ENCODE peak calls at places on chromosomes 12 and 14, in seven cellular contexts. One of them, this sample, is unnamed.

GRCh38 chr12:49903351-49903699 is 375 bp downstream of the FAIM2 start:
- DNase-seq in ovary: no peak
- DNase-seq in Caco-2: no peak
- DNase-seq in neural progenitor cell: no peak
- DNase-seq in astrocyte: no peak
- DNase-seq in uterus: no peak
- DNase-seq in omental fat pad: no peak
- DNase-seq in this sample: no peak

GRCh38 chr12:20282411-20282810 is 85.9 kb upstream of the PDE3A start:
- DNase-seq in uterus: no peak
- DNase-seq in neural progenitor cell: no peak
- DNase-seq in astrocyte: peak; percentile 5
- DNase-seq in Caco-2: no peak
- DNase-seq in ovary: no peak
- DNase-seq in omental fat pad: no peak
- DNase-seq in this sample: no peak

GRCh38 chr14:101739446-101740141 is 21.9 kb upstream of the PPP2R5C start:
- DNase-seq in omental fat pad: no peak
- DNase-seq in astrocyte: no peak
- DNase-seq in Caco-2: no peak
- DNase-seq in uterus: no peak
- DNase-seq in neural progenitor cell: no peak
- DNase-seq in ovary: no peak
- DNase-seq in this sample: no peak

GRCh38 chr14:48937796-48938195 is 648.4 kb downstream of the RPS29 start:
- DNase-seq in astrocyte: peak; percentile 64
- DNase-seq in ovary: no peak
- DNase-seq in omental fat pad: no peak
- DNase-seq in neural progenitor cell: peak; percentile 8
- DNase-seq in Caco-2: no peak
- DNase-seq in uterus: no peak
- DNase-seq in this sample: no peak

GRCh38 chr12:102740157-102741032 is 176.6 kb downstream of the PAH start:
- DNase-seq in neural progenitor cell: peak; percentile 41
- DNase-seq in astrocyte: peak; percentile 16
- DNase-seq in Caco-2: no peak
- DNase-seq in uterus: no peak
- DNase-seq in ovary: no peak
- DNase-seq in omental fat pad: no peak
- DNase-seq in this sample: no peak

GRCh38 chr12:89461649-89462612 is 62.7 kb downstream of the GALNT4 start:
- DNase-seq in neural progenitor cell: peak; percentile 64
- DNase-seq in Caco-2: no peak
- DNase-seq in astrocyte: peak; percentile 51
- DNase-seq in uterus: no peak
- DNase-seq in omental fat pad: no peak
- DNase-seq in ovary: no peak
- DNase-seq in this sample: no peak

GRCh38 chr12:92912052-92912451 is 17.0 kb downstream of the EEA1 start:
- DNase-seq in astrocyte: peak; percentile 87
- DNase-seq in Caco-2: no peak
- DNase-seq in neural progenitor cell: no peak
- DNase-seq in ovary: no peak
- DNase-seq in omental fat pad: no peak
- DNase-seq in uterus: no peak
- DNase-seq in this sample: peak; percentile 40

GRCh38 chr12:96247567-96247962 is 53.4 kb downstream of the ELK3 start:
- DNase-seq in neural progenitor cell: no peak
- DNase-seq in Caco-2: no peak
- DNase-seq in uterus: no peak
- DNase-seq in astrocyte: no peak
- DNase-seq in ovary: no peak
- DNase-seq in omental fat pad: no peak
- DNase-seq in this sample: peak; percentile 15

GRCh38 chr14:76091036-76091435 is 60.7 kb upstream of the GPATCH2L start:
- DNase-seq in omental fat pad: no peak
- DNase-seq in astrocyte: no peak
- DNase-seq in Caco-2: no peak
- DNase-seq in neural progenitor cell: peak; percentile 33
- DNase-seq in ovary: no peak
- DNase-seq in uterus: peak; percentile 64
- DNase-seq in this sample: no peak

GRCh38 chr12:116539361-116539771 is 19.8 kb upstream of the MAP1LC3B2 start:
- DNase-seq in omental fat pad: no peak
- DNase-seq in uterus: no peak
- DNase-seq in neural progenitor cell: no peak
- DNase-seq in Caco-2: no peak
- DNase-seq in astrocyte: peak; percentile 20
- DNase-seq in ovary: no peak
- DNase-seq in this sample: no peak

GRCh38 chr14:61911534-61911933 is 149.3 kb downstream of the SNAPC1 start:
- DNase-seq in omental fat pad: no peak
- DNase-seq in uterus: no peak
- DNase-seq in ovary: no peak
- DNase-seq in neural progenitor cell: no peak
- DNase-seq in astrocyte: no peak
- DNase-seq in Caco-2: no peak
- DNase-seq in this sample: no peak

GRCh38 chr12:32777159-32777558 is 21.5 kb upstream of the YARS2 start:
- DNase-seq in neural progenitor cell: no peak
- DNase-seq in omental fat pad: no peak
- DNase-seq in astrocyte: no peak
- DNase-seq in uterus: no peak
- DNase-seq in ovary: no peak
- DNase-seq in Caco-2: no peak
- DNase-seq in this sample: no peak

GRCh38 chr12:104957388-104958008 is 592 bp downstream of the SLC41A2 start:
- DNase-seq in astrocyte: no peak
- DNase-seq in uterus: no peak
- DNase-seq in ovary: no peak
- DNase-seq in neural progenitor cell: no peak
- DNase-seq in Caco-2: peak; percentile 37
- DNase-seq in omental fat pad: no peak
- DNase-seq in this sample: peak; percentile 49

GRCh38 chr12:92185052-92185451 is 39.4 kb upstream of the BTG1 start:
- DNase-seq in Caco-2: no peak
- DNase-seq in astrocyte: no peak
- DNase-seq in ovary: no peak
- DNase-seq in uterus: no peak
- DNase-seq in neural progenitor cell: no peak
- DNase-seq in omental fat pad: no peak
- DNase-seq in this sample: peak; percentile 55

GRCh38 chr12:26830783-26831601 is 2.0 kb downstream of the ITPR2 start:
- DNase-seq in ovary: no peak
- DNase-seq in neural progenitor cell: no peak
- DNase-seq in uterus: no peak
- DNase-seq in omental fat pad: no peak
- DNase-seq in astrocyte: no peak
- DNase-seq in Caco-2: no peak
- DNase-seq in this sample: peak; percentile 30

GRCh38 chr14:94619297-94619696 is 7.1 kb downstream of the SERPINA3 start:
- DNase-seq in ovary: no peak
- DNase-seq in astrocyte: no peak
- DNase-seq in neural progenitor cell: no peak
- DNase-seq in omental fat pad: no peak
- DNase-seq in uterus: no peak
- DNase-seq in Caco-2: no peak
- DNase-seq in this sample: no peak

GRCh38 chr12:80230068-80230467 is 130.7 kb downstream of the OTOGL start:
- DNase-seq in astrocyte: peak; percentile 39
- DNase-seq in omental fat pad: no peak
- DNase-seq in uterus: no peak
- DNase-seq in neural progenitor cell: peak; percentile 88
- DNase-seq in ovary: no peak
- DNase-seq in Caco-2: no peak
- DNase-seq in this sample: no peak

GRCh38 chr14:79587194-79587593 is 624.1 kb downstream of the DIO2 start:
- DNase-seq in uterus: no peak
- DNase-seq in neural progenitor cell: no peak
- DNase-seq in astrocyte: no peak
- DNase-seq in Caco-2: no peak
- DNase-seq in omental fat pad: no peak
- DNase-seq in ovary: no peak
- DNase-seq in this sample: no peak

GRCh38 chr14:71554323-71554722 is 377.9 kb upstream of the RGS6 start:
- DNase-seq in neural progenitor cell: no peak
- DNase-seq in Caco-2: no peak
- DNase-seq in omental fat pad: no peak
- DNase-seq in astrocyte: no peak
- DNase-seq in uterus: no peak
- DNase-seq in ovary: no peak
- DNase-seq in this sample: peak; percentile 25

GRCh38 chr12:685388-685787 is 22.1 kb upstream of the NINJ2 start:
- DNase-seq in Caco-2: no peak
- DNase-seq in uterus: no peak
- DNase-seq in astrocyte: peak; percentile 48
- DNase-seq in omental fat pad: no peak
- DNase-seq in neural progenitor cell: no peak
- DNase-seq in ovary: no peak
- DNase-seq in this sample: peak; percentile 95

GRCh38 chr12:70823182-70823976 is 97.2 kb downstream of the PTPRR start:
- DNase-seq in astrocyte: no peak
- DNase-seq in ovary: no peak
- DNase-seq in neural progenitor cell: peak; percentile 19
- DNase-seq in uterus: no peak
- DNase-seq in Caco-2: no peak
- DNase-seq in omental fat pad: no peak
- DNase-seq in this sample: no peak
- TF ChIP-seq CTCF in astrocyte: no peak
- TF ChIP-seq CTCF in ovary: no peak
- TF ChIP-seq CTCF in neural progenitor cell: peak; percentile 13
- TF ChIP-seq CTCF in uterus: peak; percentile 20
- TF ChIP-seq CTCF in Caco-2: no peak
- TF ChIP-seq CTCF in omental fat pad: no peak
- TF ChIP-seq CTCF in this sample: no peak

DNA sequence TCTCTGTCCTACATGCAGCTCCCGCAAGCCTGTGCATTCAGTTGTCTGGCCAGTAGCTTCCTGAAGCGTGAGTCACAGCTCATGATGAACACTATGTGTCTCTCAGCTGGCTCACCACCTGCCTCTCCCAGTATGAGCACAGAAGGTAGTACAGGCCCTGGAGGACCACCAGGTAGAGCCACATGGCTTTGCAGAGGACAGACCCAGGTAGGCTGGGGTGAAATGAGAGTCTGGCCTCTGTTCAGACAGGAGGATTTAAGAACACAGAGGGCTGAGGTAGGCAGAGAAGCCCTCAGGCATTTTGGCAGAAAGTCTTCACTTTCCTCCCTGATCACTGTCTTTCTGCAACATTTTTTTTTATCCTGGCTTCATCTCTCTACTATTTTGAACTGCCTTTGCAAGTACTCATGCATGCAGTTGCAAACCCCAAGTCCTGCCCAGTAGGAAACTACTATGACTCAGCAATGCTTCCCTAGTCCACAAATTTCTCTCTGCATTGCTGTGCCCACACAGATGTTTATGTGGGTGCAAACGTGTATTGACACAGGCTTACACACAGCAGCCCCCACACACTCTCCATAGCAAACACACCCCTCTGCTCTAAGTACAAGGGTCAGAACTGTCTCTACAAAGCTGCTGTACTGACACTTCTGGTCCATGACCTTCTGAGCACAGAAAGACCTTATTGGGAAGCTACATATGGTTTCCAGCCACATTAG is 7.2 kb upstream of the SDR9C7 start:
- DNase-seq in Caco-2: no peak
- DNase-seq in ovary: peak; percentile 18
- DNase-seq in uterus: peak; percentile 33
- DNase-seq in omental fat pad: no peak
- DNase-seq in neural progenitor cell: no peak
- DNase-seq in astrocyte: peak; percentile 55
- DNase-seq in this sample: no peak
- TF ChIP-seq CTCF in Caco-2: no peak
- TF ChIP-seq CTCF in ovary: no peak
- TF ChIP-seq CTCF in uterus: no peak
- TF ChIP-seq CTCF in omental fat pad: no peak
- TF ChIP-seq CTCF in neural progenitor cell: no peak
- TF ChIP-seq CTCF in astrocyte: no peak
- TF ChIP-seq CTCF in this sample: no peak

GRCh38 chr12:57775044-57775443 is 2.6 kb downstream of the EEF1AKMT3 start:
- DNase-seq in omental fat pad: no peak
- DNase-seq in astrocyte: no peak
- DNase-seq in neural progenitor cell: no peak
- DNase-seq in Caco-2: no peak
- DNase-seq in uterus: no peak
- DNase-seq in ovary: no peak
- DNase-seq in this sample: no peak

GRCh38 chr12:57772429-57773322 is at the start of gene EEF1AKMT3:
- DNase-seq in neural progenitor cell: peak; percentile 71
- DNase-seq in omental fat pad: no peak
- DNase-seq in ovary: peak; percentile 64
- DNase-seq in uterus: peak; percentile 63
- DNase-seq in Caco-2: peak; percentile 71
- DNase-seq in astrocyte: no peak
- DNase-seq in this sample: peak; percentile 53

GRCh38 chr12:57777367-57777766 is 5.0 kb downstream of the EEF1AKMT3 start:
- DNase-seq in neural progenitor cell: no peak
- DNase-seq in astrocyte: no peak
- DNase-seq in Caco-2: no peak
- DNase-seq in ovary: no peak
- DNase-seq in uterus: no peak
- DNase-seq in omental fat pad: no peak
- DNase-seq in this sample: no peak

GRCh38 chr12:57776247-57776587 is 3.8 kb downstream of the EEF1AKMT3 start:
- DNase-seq in neural progenitor cell: no peak
- DNase-seq in ovary: no peak
- DNase-seq in astrocyte: no peak
- DNase-seq in uterus: no peak
- DNase-seq in Caco-2: no peak
- DNase-seq in omental fat pad: no peak
- DNase-seq in this sample: no peak

DNA sequence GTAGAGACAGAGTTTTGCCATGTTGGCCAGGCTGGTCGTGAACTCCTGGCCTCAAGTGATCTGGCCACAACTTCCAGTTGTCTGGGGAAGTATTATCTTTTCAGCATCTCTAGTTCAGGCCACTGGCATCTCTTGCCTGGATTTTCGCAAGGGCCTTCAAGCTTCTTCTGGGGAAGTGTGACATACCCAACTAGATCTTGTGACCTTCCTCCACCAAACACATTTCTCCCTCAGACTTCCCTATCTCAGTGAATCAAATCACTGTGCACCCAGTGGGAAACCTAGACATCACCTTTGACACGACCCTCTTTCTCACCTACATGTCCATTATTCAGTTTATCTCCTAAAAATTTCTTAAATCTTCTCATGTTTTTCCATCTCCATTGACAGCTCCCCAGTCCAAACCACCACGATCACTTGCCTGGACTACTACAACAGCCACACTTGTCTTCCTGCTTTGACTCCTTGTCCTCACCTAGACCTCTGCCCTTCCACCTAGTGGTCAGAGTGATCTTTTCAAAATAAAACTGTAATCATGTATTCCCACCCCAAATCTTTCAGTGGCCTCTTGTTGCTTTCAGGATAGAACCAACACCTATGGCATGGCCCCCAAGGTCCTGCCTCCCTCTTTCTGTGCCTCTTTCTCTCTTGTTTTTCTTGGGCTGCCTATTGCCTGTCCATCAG is 3.3 kb downstream of the EEF1AKMT3 start:
- DNase-seq in neural progenitor cell: no peak
- DNase-seq in ovary: no peak
- DNase-seq in omental fat pad: no peak
- DNase-seq in uterus: no peak
- DNase-seq in Caco-2: no peak
- DNase-seq in astrocyte: no peak
- DNase-seq in this sample: no peak
- TF ChIP-seq CTCF in neural progenitor cell: peak; percentile 21
- TF ChIP-seq CTCF in ovary: no peak
- TF ChIP-seq CTCF in omental fat pad: no peak
- TF ChIP-seq CTCF in uterus: no peak
- TF ChIP-seq CTCF in Caco-2: peak; percentile 38
- TF ChIP-seq CTCF in astrocyte: no peak
- TF ChIP-seq CTCF in this sample: no peak

GRCh38 chr14:74018704-74019407 is at the start of the genes BBOF1 and ENTPD5:
- DNase-seq in Caco-2: peak; percentile 86
- DNase-seq in uterus: peak; percentile 84
- DNase-seq in astrocyte: peak; percentile 70
- DNase-seq in ovary: peak; percentile 84
- DNase-seq in neural progenitor cell: peak; percentile 93
- DNase-seq in omental fat pad: peak; percentile 43
- DNase-seq in this sample: peak; percentile 82
- TF ChIP-seq CTCF in Caco-2: no peak
- TF ChIP-seq CTCF in uterus: peak; percentile 41
- TF ChIP-seq CTCF in astrocyte: no peak
- TF ChIP-seq CTCF in ovary: no peak
- TF ChIP-seq CTCF in neural progenitor cell: peak; percentile 8
- TF ChIP-seq CTCF in omental fat pad: no peak
- TF ChIP-seq CTCF in this sample: no peak